ENCODE peak calls at places on chromosome 2, in ten cellular contexts. D, Q, R, T, H, Z, U, W, I and A are unnamed samples.

GRCh38 chr2:173157894-173158293 is 82.2 kb downstream of the MAP3K20 start:
- DNase-seq in T (no peak), D (no peak), H (no peak), W (no peak), U (no peak), Q (no peak), I (no peak), Z (no peak), R (no peak), A (no peak)

GRCh38 chr2:39000552-39000951 is 110.9 kb downstream of the ARHGEF33 start:
- DNase-seq in Q (no peak), I (no peak), Z (no peak), W (no peak), R (no peak), U (no peak), H (no peak), D (no peak), T (no peak), A (no peak)

GRCh38 chr2:204892506-204893255 is 347.4 kb downstream of the PARD3B start:
- DNase-seq in W (no peak), U (no peak), R (no peak), Z (peak), H (no peak), Q (no peak), I (no peak), T (no peak), D (no peak), A (no peak)

GRCh38 chr2:235669983-235670962 is 176.4 kb downstream of the AGAP1 start:
- DNase-seq in W (no peak), Q (no peak), U (peak), T (peak), H (peak), I (no peak), D (peak), R (no peak), Z (peak), A (no peak)

GRCh38 chr2:69141081-69141480 is 128.1 kb downstream of the ANTXR1 start:
- DNase-seq in H (no peak), Q (no peak), D (no peak), Z (no peak), W (no peak), I (no peak), R (no peak), T (no peak), U (no peak), A (no peak)

GRCh38 chr2:222572264-222572721 is 83.6 kb downstream of the FARSB start:
- DNase-seq in W (no peak), Q (no peak), T (no peak), D (no peak), H (no peak), R (no peak), Z (no peak), I (no peak), U (no peak), A (no peak)

GRCh38 chr2:71685941-71686611 is 232.7 kb downstream of the DYSF start:
- DNase-seq in R (no peak), H (no peak), Z (no peak), U (no peak), D (no peak), I (no peak), T (no peak), Q (no peak), W (no peak), A (no peak)

GRCh38 chr2:75517562-75518230 is 43.0 kb downstream of the EVA1A start:
- DNase-seq in I (no peak), R (no peak), Q (no peak), U (no peak), W (no peak), D (no peak), H (no peak), Z (no peak), T (no peak), A (no peak)